ENCODE peak calls at places on chromosomes 5 and 9, in seven cellular contexts. One of them, this sample, is unnamed.

GRCh38 chr5:132256086-132256782 is 1.3 kb upstream of the PDLIM4 start:
- DNase-seq in HepG2: no peak
- DNase-seq in H1: no peak
- DNase-seq in sigmoid colon: peak; percentile 44
- DNase-seq in stomach: no peak
- DNase-seq in A549: no peak
- DNase-seq in K562: no peak
- DNase-seq in this sample: no peak

GRCh38 chr5:39518516-39518915 is 93.7 kb upstream of the DAB2 start:
- DNase-seq in A549: peak; percentile 16
- DNase-seq in HepG2: no peak
- DNase-seq in K562: no peak
- DNase-seq in sigmoid colon: no peak
- DNase-seq in stomach: no peak
- DNase-seq in H1: no peak
- DNase-seq in this sample: no peak

GRCh38 chr5:54807421-54807820 is 178.0 kb downstream of the ESM1 start:
- DNase-seq in stomach: no peak
- DNase-seq in H1: no peak
- DNase-seq in K562: no peak
- DNase-seq in HepG2: no peak
- DNase-seq in sigmoid colon: no peak
- DNase-seq in A549: peak; percentile 33
- DNase-seq in this sample: no peak

GRCh38 chr9:137064027-137064879 is 6.1 kb downstream of the SAPCD2 start:
- DNase-seq in H1: peak; percentile 95
- DNase-seq in sigmoid colon: peak; percentile 81
- DNase-seq in A549: peak; percentile 64
- DNase-seq in K562: peak; percentile 44
- DNase-seq in HepG2: peak; percentile 41
- DNase-seq in stomach: peak; percentile 77
- DNase-seq in this sample: no peak

GRCh38 chr5:130578354-130578753 is 586.7 kb downstream of the HINT1 start:
- DNase-seq in sigmoid colon: no peak
- DNase-seq in stomach: no peak
- DNase-seq in A549: no peak
- DNase-seq in K562: no peak
- DNase-seq in HepG2: no peak
- DNase-seq in H1: no peak
- DNase-seq in this sample: no peak

GRCh38 chr9:94639045-94639995 is at the start of gene FBP1:
- DNase-seq in sigmoid colon: peak; percentile 70
- DNase-seq in K562: peak; percentile 55
- DNase-seq in H1: peak; percentile 74
- DNase-seq in HepG2: no peak
- DNase-seq in stomach: peak; percentile 64
- DNase-seq in A549: no peak
- DNase-seq in this sample: no peak

GRCh38 chr9:121362813-121363585 is 7.1 kb downstream of the STOM start:
- DNase-seq in K562: no peak
- DNase-seq in H1: no peak
- DNase-seq in stomach: no peak
- DNase-seq in sigmoid colon: no peak
- DNase-seq in A549: peak; percentile 48
- DNase-seq in HepG2: no peak
- DNase-seq in this sample: no peak

GRCh38 chr5:53253421-53253871 is 143.9 kb upstream of the MOCS2 start:
- DNase-seq in K562: no peak
- DNase-seq in sigmoid colon: no peak
- DNase-seq in HepG2: no peak
- DNase-seq in stomach: no peak
- DNase-seq in H1: no peak
- DNase-seq in A549: no peak
- DNase-seq in this sample: no peak

GRCh38 chr9:130106860-130107848 is 53.4 kb downstream of the GPR107 start:
- DNase-seq in H1: peak; percentile 89
- DNase-seq in sigmoid colon: peak; percentile 94
- DNase-seq in K562: peak; percentile 75
- DNase-seq in stomach: peak; percentile 87
- DNase-seq in HepG2: peak; percentile 55
- DNase-seq in A549: peak; percentile 72
- DNase-seq in this sample: peak; percentile 95

GRCh38 chr5:111063709-111064322 is 7.7 kb upstream of the TSLP start:
- DNase-seq in HepG2: peak; percentile 31
- DNase-seq in sigmoid colon: no peak
- DNase-seq in stomach: no peak
- DNase-seq in H1: no peak
- DNase-seq in K562: no peak
- DNase-seq in A549: peak; percentile 36
- DNase-seq in this sample: no peak
- H3K27ac ChIP-seq in HepG2: no peak overlapping the region
- H3K27ac ChIP-seq in sigmoid colon: no peak overlapping the region
- H3K27ac ChIP-seq in stomach: no peak overlapping the region
- H3K27ac ChIP-seq in H1: no peak overlapping the region
- H3K27ac ChIP-seq in K562: no peak overlapping the region
- H3K27ac ChIP-seq in A549: no peak overlapping the region
- H3K27ac ChIP-seq in this sample: no peak overlapping the region

GRCh38 chr9:22141906-22142305 is 132.8 kb upstream of the CDKN2B start:
- DNase-seq in sigmoid colon: no peak
- DNase-seq in stomach: no peak
- DNase-seq in A549: no peak
- DNase-seq in H1: no peak
- DNase-seq in HepG2: peak; percentile 8
- DNase-seq in K562: no peak
- DNase-seq in this sample: no peak

GRCh38 chr9:22131817-22132216 is 122.7 kb upstream of the CDKN2B start:
- DNase-seq in H1: no peak
- DNase-seq in sigmoid colon: no peak
- DNase-seq in A549: no peak
- DNase-seq in stomach: no peak
- DNase-seq in HepG2: no peak
- DNase-seq in K562: no peak
- DNase-seq in this sample: no peak

GRCh38 chr9:22134390-22134789 is 125.3 kb upstream of the CDKN2B start:
- DNase-seq in sigmoid colon: no peak
- DNase-seq in K562: no peak
- DNase-seq in H1: no peak
- DNase-seq in A549: no peak
- DNase-seq in stomach: no peak
- DNase-seq in HepG2: no peak
- DNase-seq in this sample: no peak

GRCh38 chr9:22139261-22139660 is 130.2 kb upstream of the CDKN2B start:
- DNase-seq in HepG2: no peak
- DNase-seq in K562: no peak
- DNase-seq in stomach: no peak
- DNase-seq in H1: no peak
- DNase-seq in sigmoid colon: no peak
- DNase-seq in A549: no peak
- DNase-seq in this sample: no peak

GRCh38 chr9:22136446-22137140 is 127.5 kb upstream of the CDKN2B start:
- DNase-seq in stomach: no peak
- DNase-seq in H1: no peak
- DNase-seq in sigmoid colon: no peak
- DNase-seq in K562: no peak
- DNase-seq in HepG2: no peak
- DNase-seq in A549: no peak
- DNase-seq in this sample: no peak
- TF ChIP-seq EP300 in stomach: no peak
- TF ChIP-seq EP300 in H1: no peak
- TF ChIP-seq EP300 in sigmoid colon: no peak
- TF ChIP-seq EP300 in K562: no peak
- TF ChIP-seq EP300 in HepG2: no peak
- TF ChIP-seq EP300 in A549: no peak
- TF ChIP-seq EP300 in this sample: no peak

GRCh38 chr9:25449503-25449902 is 228.7 kb downstream of the TUSC1 start:
- DNase-seq in A549: no peak
- DNase-seq in K562: no peak
- DNase-seq in H1: no peak
- DNase-seq in stomach: no peak
- DNase-seq in sigmoid colon: no peak
- DNase-seq in HepG2: no peak
- DNase-seq in this sample: no peak
- H3K27ac ChIP-seq in A549: no peak overlapping the region
- H3K27ac ChIP-seq in K562: no peak overlapping the region
- H3K27ac ChIP-seq in H1: no peak overlapping the region
- H3K27ac ChIP-seq in stomach: no peak overlapping the region
- H3K27ac ChIP-seq in sigmoid colon: no peak overlapping the region
- H3K27ac ChIP-seq in HepG2: no peak overlapping the region
- H3K27ac ChIP-seq in this sample: no peak overlapping the region

GRCh38 chr9:70097187-70097586 is 53.5 kb downstream of the MAMDC2 start:
- DNase-seq in A549: no peak
- DNase-seq in H1: no peak
- DNase-seq in stomach: no peak
- DNase-seq in HepG2: no peak
- DNase-seq in K562: no peak
- DNase-seq in sigmoid colon: no peak
- DNase-seq in this sample: no peak

GRCh38 chr9:70101265-70101664 is 57.6 kb downstream of the MAMDC2 start:
- DNase-seq in A549: no peak
- DNase-seq in sigmoid colon: no peak
- DNase-seq in HepG2: no peak
- DNase-seq in K562: no peak
- DNase-seq in stomach: no peak
- DNase-seq in H1: no peak
- DNase-seq in this sample: no peak

GRCh38 chr9:70094747-70095146 is 51.1 kb downstream of the MAMDC2 start:
- DNase-seq in stomach: no peak
- DNase-seq in A549: no peak
- DNase-seq in sigmoid colon: no peak
- DNase-seq in HepG2: no peak
- DNase-seq in H1: no peak
- DNase-seq in K562: no peak
- DNase-seq in this sample: no peak

GRCh38 chr9:70105142-70105541 is 61.5 kb downstream of the MAMDC2 start:
- DNase-seq in A549: no peak
- DNase-seq in H1: no peak
- DNase-seq in stomach: no peak
- DNase-seq in HepG2: no peak
- DNase-seq in sigmoid colon: no peak
- DNase-seq in K562: no peak
- DNase-seq in this sample: no peak

DNA sequence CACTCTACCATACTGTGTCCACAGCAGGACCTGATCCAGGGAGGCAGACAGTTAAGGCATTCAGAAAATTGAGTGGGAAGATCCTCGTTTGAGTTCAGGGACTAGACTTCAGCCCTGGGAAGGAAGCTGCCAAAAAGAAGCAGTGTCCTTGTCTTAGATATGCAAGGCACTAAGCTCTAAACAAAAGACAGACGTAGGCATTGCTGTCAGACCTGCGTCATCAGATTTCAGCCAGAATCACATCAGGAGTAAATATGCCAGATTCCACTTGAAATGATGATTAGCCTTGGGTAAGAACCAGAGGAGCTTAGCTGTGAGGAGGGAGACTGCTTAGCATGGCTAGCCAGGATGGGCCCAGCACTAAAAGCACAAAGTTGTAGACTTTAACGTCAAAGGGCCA is 56.7 kb downstream of the MAMDC2 start:
- DNase-seq in H1: no peak
- DNase-seq in stomach: no peak
- DNase-seq in sigmoid colon: peak; percentile 82
- DNase-seq in A549: peak; percentile 46
- DNase-seq in K562: no peak
- DNase-seq in HepG2: no peak
- DNase-seq in this sample: no peak
- TF ChIP-seq EP300 in H1: no peak
- TF ChIP-seq EP300 in stomach: peak; percentile 96
- TF ChIP-seq EP300 in sigmoid colon: peak; percentile 99
- TF ChIP-seq EP300 in A549: no peak
- TF ChIP-seq EP300 in K562: no peak
- TF ChIP-seq EP300 in HepG2: no peak
- TF ChIP-seq EP300 in this sample: peak; percentile 87

GRCh38 chr9:36871606-36872005 is 162.5 kb downstream of the PAX5 start:
- DNase-seq in H1: no peak
- DNase-seq in K562: no peak
- DNase-seq in stomach: no peak
- DNase-seq in HepG2: no peak
- DNase-seq in A549: no peak
- DNase-seq in sigmoid colon: peak; percentile 17
- DNase-seq in this sample: no peak
- H3K27ac ChIP-seq in H1: no peak overlapping the region
- H3K27ac ChIP-seq in K562: no peak overlapping the region
- H3K27ac ChIP-seq in stomach: no peak overlapping the region
- H3K27ac ChIP-seq in HepG2: no peak overlapping the region
- H3K27ac ChIP-seq in A549: no peak overlapping the region
- H3K27ac ChIP-seq in sigmoid colon: no peak overlapping the region
- H3K27ac ChIP-seq in this sample: no peak overlapping the region

DNA sequence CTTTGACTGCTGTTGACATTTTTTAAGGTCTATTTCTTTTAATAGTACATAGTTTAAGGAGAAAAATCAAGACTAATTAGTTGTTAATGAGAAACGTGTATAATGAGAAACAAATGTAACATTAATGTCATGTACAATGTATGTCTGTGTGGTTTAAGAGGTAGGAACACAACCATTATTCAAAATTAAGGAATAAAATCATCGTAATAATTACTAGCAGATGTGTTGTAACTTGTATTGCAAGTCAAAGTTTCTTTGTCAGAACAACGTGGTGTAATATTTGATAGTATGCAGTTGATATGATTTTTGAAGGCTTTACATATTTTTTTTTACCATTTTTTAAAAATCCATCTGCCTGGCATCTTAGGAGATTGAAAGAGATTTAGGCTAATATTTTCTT is 120.2 kb upstream of the ARRDC3 start:
- DNase-seq in H1: no peak
- DNase-seq in A549: no peak
- DNase-seq in stomach: no peak
- DNase-seq in sigmoid colon: no peak
- DNase-seq in K562: no peak
- DNase-seq in HepG2: no peak
- DNase-seq in this sample: no peak
- TF ChIP-seq EP300 in H1: no peak
- TF ChIP-seq EP300 in A549: no peak
- TF ChIP-seq EP300 in stomach: no peak
- TF ChIP-seq EP300 in sigmoid colon: no peak
- TF ChIP-seq EP300 in K562: no peak
- TF ChIP-seq EP300 in HepG2: no peak
- TF ChIP-seq EP300 in this sample: no peak

GRCh38 chr5:169742773-169743296 is 105.8 kb downstream of the DOCK2 start:
- DNase-seq in sigmoid colon: no peak
- DNase-seq in A549: no peak
- DNase-seq in stomach: no peak
- DNase-seq in H1: no peak
- DNase-seq in HepG2: no peak
- DNase-seq in K562: no peak
- DNase-seq in this sample: no peak

GRCh38 chr5:169745441-169746146 is 108.5 kb downstream of the DOCK2 start:
- DNase-seq in sigmoid colon: no peak
- DNase-seq in K562: peak; percentile 28
- DNase-seq in stomach: no peak
- DNase-seq in A549: no peak
- DNase-seq in H1: no peak
- DNase-seq in HepG2: no peak
- DNase-seq in this sample: no peak

GRCh38 chr5:169746147-169746694 is 109.1 kb downstream of the DOCK2 start:
- DNase-seq in HepG2: no peak
- DNase-seq in H1: no peak
- DNase-seq in sigmoid colon: no peak
- DNase-seq in K562: peak; percentile 55
- DNase-seq in stomach: no peak
- DNase-seq in A549: no peak
- DNase-seq in this sample: no peak

GRCh38 chr5:169748189-169748588 is 111.1 kb downstream of the DOCK2 start:
- DNase-seq in H1: no peak
- DNase-seq in sigmoid colon: no peak
- DNase-seq in HepG2: no peak
- DNase-seq in stomach: no peak
- DNase-seq in A549: no peak
- DNase-seq in K562: no peak
- DNase-seq in this sample: no peak

GRCh38 chr5:169744336-169744735 is 107.3 kb downstream of the DOCK2 start:
- DNase-seq in A549: no peak
- DNase-seq in sigmoid colon: no peak
- DNase-seq in K562: no peak
- DNase-seq in stomach: no peak
- DNase-seq in HepG2: no peak
- DNase-seq in H1: no peak
- DNase-seq in this sample: no peak
- H3K27ac ChIP-seq in A549: no peak overlapping the region
- H3K27ac ChIP-seq in sigmoid colon: no peak overlapping the region
- H3K27ac ChIP-seq in K562: peak overlapping the region; percentile 87
- H3K27ac ChIP-seq in stomach: no peak overlapping the region
- H3K27ac ChIP-seq in HepG2: no peak overlapping the region
- H3K27ac ChIP-seq in H1: no peak overlapping the region
- H3K27ac ChIP-seq in this sample: no peak overlapping the region

This sample was measured in esophagus muscularis mucosa.